ENCODE peak calls at places on chromosomes 3 and 15, in eight cellular contexts. V, P, Z, L, O, E, H and W are unnamed samples.

GRCh38 chr15:57395292-57395691 is 19.0 kb downstream of the CGNL1 start:
- DNase-seq in P (peak; percentile 55), Z (no peak), V (no peak), E (peak; percentile 89), O (peak; percentile 56), H (peak; percentile 38), L (peak; percentile 4), W (no peak)

GRCh38 chr3:197292083-197293042 is 6.0 kb downstream of the DLG1 start:
- DNase-seq in L (no peak), V (no peak), O (no peak), H (no peak), E (no peak), Z (no peak), P (no peak), W (no peak)

GRCh38 chr3:97670952-97671351 is 93.6 kb upstream of the ARL6 start:
- DNase-seq in H (no peak), L (no peak), O (no peak), P (no peak), V (no peak), E (no peak), Z (no peak), W (no peak)

GRCh38 chr3:134199240-134199639 is 51.4 kb downstream of the RYK start:
- DNase-seq in Z (no peak), E (no peak), O (no peak), L (no peak), V (no peak), P (no peak), H (no peak), W (no peak)

GRCh38 chr3:195197764-195198423 is 73.1 kb downstream of the XXYLT1 start:
- DNase-seq in V (no peak), P (peak; percentile 89), O (peak; percentile 85), H (peak; percentile 46), E (peak; percentile 61), Z (no peak), L (peak; percentile 90), W (no peak)

GRCh38 chr3:25259871-25260270 is 168.2 kb upstream of the RARB start:
- DNase-seq in O (no peak), L (no peak), H (no peak), E (peak; percentile 88), V (no peak), P (no peak), Z (no peak), W (no peak)

GRCh38 chr3:152390647-152391046 is 121.9 kb downstream of the MBNL1 start:
- DNase-seq in V (no peak), O (no peak), P (no peak), L (no peak), Z (no peak), H (no peak), E (no peak), W (no peak)

GRCh38 chr15:68019814-68020525 is 34.1 kb upstream of the PIAS1 start:
- DNase-seq in P (no peak), Z (no peak), E (no peak), L (no peak), O (no peak), H (no peak), V (no peak), W (no peak)

GRCh38 chr3:47385007-47385406 is 4.2 kb downstream of the PTPN23 start:
- DNase-seq in L (peak; percentile 73), E (no peak), P (no peak), O (no peak), Z (no peak), V (no peak), H (no peak), W (no peak)

GRCh38 chr15:59687831-59688230 is 1.3 kb downstream of the BNIP2 start:
- DNase-seq in O (no peak), P (no peak), Z (peak; percentile 41), V (no peak), H (peak; percentile 6), E (peak; percentile 24), L (no peak), W (peak; percentile 42)

GRCh38 chr15:32786906-32787305 is 69.1 kb downstream of the GREM1 start:
- DNase-seq in L (no peak), Z (no peak), H (no peak), E (no peak), P (no peak), V (no peak), O (no peak), W (no peak)

GRCh38 chr3:186414735-186415419 is 52.8 kb upstream of the DGKG start:
- DNase-seq in O (peak; percentile 79), V (no peak), H (peak; percentile 21), L (peak; percentile 97), P (peak; percentile 94), Z (no peak), E (peak; percentile 81), W (no peak)

GRCh38 chr3:171374661-171375285 is 85.4 kb downstream of the TNIK start:
- DNase-seq in L (peak; percentile 59), Z (no peak), E (peak; percentile 51), V (no peak), O (peak; percentile 79), H (no peak), P (peak; percentile 78), W (no peak)

GRCh38 chr15:38354321-38354929 is 99.5 kb upstream of the FAM98B start:
- DNase-seq in O (peak; percentile 27), E (peak; percentile 81), H (peak; percentile 25), Z (peak; percentile 75), V (peak; percentile 67), L (peak; percentile 87), P (peak; percentile 48), W (peak; percentile 77)

GRCh38 chr3:5709704-5710103 is 522.2 kb downstream of the EDEM1 start:
- DNase-seq in E (no peak), L (no peak), O (no peak), V (no peak), Z (no peak), H (no peak), P (no peak), W (no peak)

GRCh38 chr3:45642731-45643152 is 46.5 kb upstream of the SACM1L start:
- DNase-seq in L (no peak), E (peak; percentile 86), V (no peak), Z (no peak), P (peak; percentile 35), H (no peak), O (no peak), W (no peak)

GRCh38 chr3:197600796-197601565 is 45.2 kb upstream of the BDH1 start:
- DNase-seq in V (no peak), L (no peak), H (no peak), P (no peak), Z (no peak), E (peak; percentile 26), O (no peak), W (peak; percentile 19)

GRCh38 chr3:104178695-104179094 is 1188.0 kb upstream of the ALCAM start:
- DNase-seq in L (no peak), P (no peak), O (no peak), V (no peak), Z (no peak), H (no peak), E (no peak), W (no peak)

GRCh38 chr15:90664650-90665287 is 52.4 kb upstream of the BLM start:
- DNase-seq in L (no peak), H (no peak), P (no peak), O (no peak), E (peak; percentile 41), V (peak; percentile 31), Z (no peak), W (no peak)

GRCh38 chr15:65305144-65305758 is 774 bp downstream of the RNU5B-1 start:
- DNase-seq in O (no peak), H (no peak), L (no peak), Z (no peak), V (no peak), P (peak; percentile 99), E (no peak), W (no peak)

GRCh38 chr3:53084310-53085001 is 38.6 kb upstream of the SFMBT1 start:
- DNase-seq in L (no peak), Z (no peak), O (no peak), E (no peak), P (no peak), H (no peak), V (no peak), W (no peak)
- TF ChIP-seq CTCF in L (no peak), Z (no peak), O (no peak), E (no peak), P (no peak), H (no peak), V (no peak), W (no peak)

GRCh38 chr3:142866841-142867631 is 21.8 kb downstream of the PCOLCE2 start:
- DNase-seq in E (no peak), L (peak; percentile 11), O (no peak), P (no peak), V (peak; percentile 30), H (no peak), Z (no peak), W (no peak)
- TF ChIP-seq CTCF in E (no peak), L (peak; percentile 34), O (peak; percentile 2), P (no peak), V (no peak), H (no peak), Z (no peak), W (no peak)

GRCh38 chr15:70584838-70585706 is 178.3 kb downstream of the UACA start:
- DNase-seq in P (peak; percentile 24), H (no peak), O (no peak), E (peak; percentile 51), L (peak; percentile 78), Z (no peak), V (peak; percentile 80), W (peak; percentile 56)
- TF ChIP-seq CTCF in P (peak; percentile 75), H (peak; percentile 63), O (peak; percentile 19), E (peak; percentile 54), L (peak; percentile 34), Z (peak; percentile 35), V (peak; percentile 83), W (peak; percentile 70)

DNA sequence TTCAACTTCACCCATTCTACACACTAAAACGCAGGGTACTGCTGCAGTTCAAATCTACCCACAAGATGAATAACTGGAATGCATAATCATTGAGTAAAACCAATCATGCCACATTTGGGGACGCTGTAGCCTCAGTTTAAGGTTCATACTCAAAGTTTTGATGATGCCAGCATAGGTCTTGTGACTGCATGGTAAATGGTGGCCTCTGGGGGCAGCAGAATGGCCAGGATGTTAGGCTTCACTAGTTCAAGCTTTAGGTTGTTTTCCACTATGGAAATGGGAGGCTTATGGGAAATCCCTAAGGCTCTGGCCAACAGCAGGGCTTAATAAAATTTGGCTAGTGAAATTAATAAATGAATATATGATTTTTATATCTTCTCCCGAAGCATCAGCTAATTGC is 104.3 kb upstream of the TSC22D2 start:
- DNase-seq in E (no peak), P (no peak), Z (no peak), H (no peak), O (no peak), L (peak; percentile 44), V (peak; percentile 11), W (peak; percentile 40)
- TF ChIP-seq CTCF in E (peak; percentile 36), P (peak; percentile 33), Z (no peak), H (peak; percentile 43), O (peak; percentile 32), L (peak; percentile 70), V (peak; percentile 40), W (no peak)